ENCODE peak calls at places on chromosome 3, in ten cellular contexts. E is esophagus squamous epithelium, B is GM12892, L is right lobe of liver, K is endothelial cell of umbilical vein, N is A549, Y is erythroblast, V is gastrocnemius medialis, X is ovary, S is IMR-90. O is an unnamed sample.

GRCh38 chr3:45912435-45912834 is 26.1 kb downstream of the CCR9 start:
- DNase-seq in E (no peak), B (no peak), L (no peak), K (no peak), N (no peak), Y (no peak), V (no peak), X (no peak), S (no peak), O (no peak)

GRCh38 chr3:127177226-127177625 is 15.7 kb upstream of the PRR23E start:
- DNase-seq in E (no peak), B (no peak), L (no peak), K (no peak), N (no peak), Y (peak; percentile 18), V (no peak), X (no peak), S (no peak), O (no peak)

GRCh38 chr3:171878441-171879225 is 35.5 kb downstream of the TMEM212 start:
- DNase-seq in E (no peak), B (no peak), L (no peak), K (peak; percentile 55), N (no peak), Y (no peak), V (no peak), X (no peak), S (peak; percentile 71), O (no peak)

GRCh38 chr3:12222765-12223485 is 64.2 kb upstream of the TIMP4 start:
- DNase-seq in E (no peak), B (no peak), L (no peak), K (no peak), N (no peak), Y (no peak), V (no peak), X (no peak), S (peak; percentile 67), O (no peak)

GRCh38 chr3:2657971-2658370 is 452.2 kb downstream of the IL5RA start:
- DNase-seq in E (no peak), B (no peak), L (no peak), K (no peak), N (no peak), Y (no peak), V (no peak), X (no peak), S (no peak), O (no peak)

GRCh38 chr3:58288011-58288728 is 17.9 kb upstream of the RPP14 start:
- DNase-seq in E (no peak), B (no peak), L (no peak), K (no peak), N (no peak), Y (no peak), V (peak; percentile 36), X (peak; percentile 58), S (no peak), O (no peak)

GRCh38 chr3:16338999-16339398 is 74.0 kb downstream of the OXNAD1 start:
- DNase-seq in E (no peak), B (no peak), L (no peak), K (peak; percentile 31), N (peak; percentile 10), Y (peak; percentile 14), V (peak; percentile 38), X (no peak), S (peak; percentile 97), O (no peak)

GRCh38 chr3:191111722-191112121 is 87.3 kb upstream of the OSTN start:
- DNase-seq in E (no peak), B (no peak), L (no peak), K (no peak), N (no peak), Y (no peak), V (no peak), X (no peak), S (no peak), O (no peak)

GRCh38 chr3:156678216-156678615 is 3.8 kb downstream of the TIPARP start:
- DNase-seq in E (no peak), B (no peak), L (no peak), K (no peak), N (no peak), Y (no peak), V (no peak), X (no peak), S (no peak), O (no peak)

GRCh38 chr3:125398952-125399351 is 23.8 kb upstream of the ZNF148 start:
- DNase-seq in E (no peak), B (no peak), L (no peak), K (no peak), N (no peak), Y (peak; percentile 6), V (no peak), X (no peak), S (no peak), O (no peak)

GRCh38 chr3:140093742-140094141 is 158.8 kb downstream of the CLSTN2 start:
- DNase-seq in E (no peak), B (no peak), L (no peak), K (no peak), N (no peak), Y (no peak), V (peak; percentile 82), X (peak; percentile 82), S (peak; percentile 46), O (peak; percentile 39)

GRCh38 chr3:38649500-38650247 is at the start of gene SCN5A:
- DNase-seq in E (no peak), B (peak; percentile 57), L (no peak), K (peak; percentile 38), N (peak; percentile 55), Y (peak; percentile 60), V (no peak), X (peak; percentile 49), S (no peak), O (no peak)

GRCh38 chr3:122996038-122996580 is 31.5 kb downstream of the SEMA5B start:
- DNase-seq in E (no peak), B (no peak), L (no peak), K (no peak), N (no peak), Y (no peak), V (peak; percentile 17), X (peak; percentile 29), S (no peak), O (no peak)

GRCh38 chr3:42756681-42757213 is 16.3 kb downstream of the CCDC13 start:
- DNase-seq in E (no peak), B (no peak), L (no peak), K (no peak), N (no peak), Y (no peak), V (no peak), X (no peak), S (no peak), O (no peak)

GRCh38 chr3:184761120-184761841 is 49.4 kb upstream of the MAGEF1 start:
- DNase-seq in E (no peak), B (no peak), L (no peak), K (no peak), N (no peak), Y (no peak), V (no peak), X (peak; percentile 65), S (peak; percentile 85), O (no peak)

GRCh38 chr3:159685801-159686200 is 302.8 kb upstream of the IL12A start:
- DNase-seq in E (no peak), B (no peak), L (no peak), K (no peak), N (no peak), Y (no peak), V (no peak), X (no peak), S (no peak), O (no peak)
- TF ChIP-seq POLR2A in E (no peak), B (no peak), L (no peak), K (no peak), N (no peak), Y (no peak), V (no peak), X (no peak), S (no peak), O (no peak)

DNA sequence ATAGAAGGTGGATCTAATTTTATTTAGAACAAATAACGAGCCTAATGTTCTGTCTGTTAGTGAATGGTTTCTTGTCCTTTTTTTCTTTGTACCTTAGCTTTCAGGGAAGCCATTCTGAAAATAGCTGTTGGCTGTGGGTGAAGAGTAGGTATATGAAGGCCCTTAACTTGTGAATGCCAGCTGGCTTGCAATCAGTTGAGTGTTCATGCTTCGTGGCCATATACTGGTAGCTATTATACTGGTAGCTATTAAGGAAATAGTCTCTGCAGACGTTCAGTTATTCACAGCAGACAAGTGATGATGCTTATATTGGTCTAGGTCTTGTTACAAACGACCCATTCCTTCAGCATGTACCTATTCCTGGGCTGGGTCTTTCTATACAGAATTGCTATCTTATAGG is 18.8 kb downstream of the TRIM71 start:
- DNase-seq in E (no peak), B (no peak), L (no peak), K (no peak), N (no peak), Y (no peak), V (no peak), X (no peak), S (no peak), O (no peak)
- TF ChIP-seq POLR2A in E (no peak), B (no peak), L (no peak), K (no peak), N (no peak), Y (no peak), V (no peak), X (no peak), S (no peak), O (no peak)

GRCh38 chr3:169790687-169791429 is 17.7 kb downstream of the MYNN start:
- DNase-seq in E (no peak), B (no peak), L (no peak), K (no peak), N (no peak), Y (no peak), V (no peak), X (no peak), S (peak; percentile 55), O (no peak)
- TF ChIP-seq POLR2A in E (no peak), B (no peak), L (no peak), K (peak; percentile 26), N (no peak), Y (no peak), V (no peak), X (no peak), S (no peak), O (no peak)

DNA sequence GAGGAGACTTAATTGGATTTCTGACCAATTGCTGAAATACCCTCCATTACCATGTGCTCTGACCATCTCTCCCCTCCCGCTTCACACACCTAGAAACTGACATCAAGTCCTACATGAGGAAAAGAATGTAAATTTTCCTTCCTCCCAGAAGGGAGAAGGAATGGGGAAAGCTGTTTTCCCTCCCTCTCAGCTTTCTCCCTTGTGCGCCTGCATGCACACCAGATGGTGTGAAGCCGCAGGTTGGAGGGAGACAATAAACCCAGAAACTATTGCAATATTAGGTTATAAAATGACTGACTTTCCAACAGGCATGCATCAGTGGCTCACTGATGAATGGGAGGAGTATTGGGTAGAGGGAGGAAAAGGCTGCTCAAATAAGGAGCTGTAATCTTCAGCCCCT is 50.9 kb downstream of the MB21D2 start:
- DNase-seq in E (no peak), B (no peak), L (no peak), K (no peak), N (no peak), Y (no peak), V (no peak), X (no peak), S (no peak), O (no peak)
- TF ChIP-seq POLR2A in E (no peak), B (no peak), L (no peak), K (no peak), N (no peak), Y (no peak), V (no peak), X (no peak), S (no peak), O (no peak)